ENCODE peak calls at places on chromosomes 7 and 10, in six cellular contexts. G is activated T-helper 1 cell treated with anti-CD3 and anti-CD28 coated beads, Interleukin-12 subunit alpha, Interleukin-12 subunit beta, Interleukin-2, Interleukin-4 antibody, amounts not matched to agents 30 ng/mL and 10 ng/mL and 1 ng/mL, durations not matched to agents 14 hours and 24 hours and 36 hours; I is left ventricle myocardium inferior; M is AG20443; Q is cardiac muscle cell; E is GM10248. C is an unnamed sample.

GRCh38 chr7:7304705-7305475 is 122.5 kb downstream of the C1GALT1 start:
- DNase-seq in G (no peak), I (no peak), M (no peak), Q (no peak), E (no peak), C (no peak)

GRCh38 chr7:88020953-88021650 is 87.1 kb downstream of the ADAM22 start:
- DNase-seq in G (no peak), I (no peak), M (no peak), Q (no peak), E (no peak), C (peak; percentile 45)

GRCh38 chr7:69431626-69432025 is 166.6 kb upstream of the AUTS2 start:
- DNase-seq in G (no peak), I (no peak), M (no peak), Q (no peak), E (no peak), C (no peak)

GRCh38 chr10:24929056-24929544 is 23.3 kb downstream of the PRTFDC1 start:
- DNase-seq in G (no peak), I (no peak), M (peak; percentile 77), Q (peak; percentile 94), E (no peak), C (no peak)

GRCh38 chr7:94763268-94763667 is 107.3 kb upstream of the SGCE start:
- DNase-seq in G (no peak), I (no peak), M (peak; percentile 14), Q (peak; percentile 25), E (no peak), C (no peak)

GRCh38 chr7:77537136-77537594 is at the start of gene PTPN12:
- DNase-seq in G (no peak), I (no peak), M (no peak), Q (no peak), E (no peak), C (peak; percentile 10)

GRCh38 chr10:58701398-58702135 is 188.9 kb downstream of the BICC1 start:
- DNase-seq in G (no peak), I (no peak), M (peak; percentile 61), Q (peak; percentile 92), E (no peak), C (no peak)

GRCh38 chr10:77925795-77926565 is 575 bp downstream of the DLG5 start:
- DNase-seq in G (peak; percentile 19), I (peak; percentile 45), M (peak; percentile 64), Q (peak; percentile 46), E (peak; percentile 56), C (no peak)

GRCh38 chr7:40356312-40356711 is 221.5 kb downstream of the SUGCT start:
- DNase-seq in G (no peak), I (no peak), M (no peak), Q (no peak), E (no peak), C (no peak)

GRCh38 chr7:155190608-155191536 is 106.8 kb upstream of the INSIG1 start:
- DNase-seq in G (peak; percentile 44), I (no peak), M (peak; percentile 88), Q (peak; percentile 39), E (peak; percentile 84), C (no peak)

GRCh38 chr7:7330997-7331396 is 148.7 kb downstream of the C1GALT1 start:
- DNase-seq in G (no peak), I (no peak), M (peak; percentile 17), Q (no peak), E (no peak), C (no peak)

GRCh38 chr10:92822060-92822634 is 26.2 kb upstream of the EXOC6 start:
- DNase-seq in G (no peak), I (no peak), M (peak; percentile 44), Q (peak; percentile 91), E (no peak), C (peak; percentile 97)

GRCh38 chr7:66503551-66504031 is 125.1 kb upstream of the KCTD7 start:
- DNase-seq in G (no peak), I (no peak), M (no peak), Q (no peak), E (no peak), C (no peak)

GRCh38 chr10:15068802-15069201 is 19.8 kb downstream of the ACBD7 start:
- DNase-seq in G (no peak), I (no peak), M (peak; percentile 55), Q (peak; percentile 82), E (no peak), C (no peak)

GRCh38 chr7:134660961-134661376 is 14.3 kb downstream of the BPGM start:
- DNase-seq in G (no peak), I (no peak), M (peak; percentile 77), Q (peak; percentile 4), E (no peak), C (peak; percentile 82)

C was measured in dermis microvascular lymphatic vessel endothelial cell.